ENCODE peak calls at places on chromosomes 7 and 10, in six cellular contexts. X, H, N, Y, M and F are unnamed samples.
A peak's percentile ranks its signal among the peaks of the same experiment; 100 is the strongest.

GRCh38 chr10:44962870-44963738 is 3.5 kb downstream of the RASSF4 start:
- DNase-seq in H (no peak), M (no peak), X (no peak), Y (no peak), N (no peak), F (no peak)

GRCh38 chr7:56811081-56811480 is 321.2 kb downstream of the ZNF479 start:
- DNase-seq in N (no peak), H (no peak), X (no peak), Y (no peak), M (no peak), F (no peak)

GRCh38 chr10:108591417-108591816 is 1331.9 kb downstream of the XPNPEP1 start:
- DNase-seq in Y (no peak), H (no peak), M (no peak), X (no peak), N (no peak), F (no peak)

GRCh38 chr7:1839701-1840100 is 169.6 kb downstream of the ELFN1 start:
- DNase-seq in H (no peak), N (no peak), Y (no peak), M (peak; percentile 46), X (no peak), F (no peak)

GRCh38 chr10:122342293-122343134 is 32.0 kb upstream of the PLEKHA1 start:
- DNase-seq in M (no peak), Y (peak; percentile 49), X (peak; percentile 83), N (no peak), H (peak; percentile 12), F (no peak)

GRCh38 chr10:91190388-91190870 is 30.0 kb upstream of the PCGF5 start:
- DNase-seq in N (no peak), Y (peak; percentile 54), X (no peak), H (peak; percentile 28), M (no peak), F (no peak)

GRCh38 chr10:92868557-92868956 is 20.2 kb downstream of the EXOC6 start:
- DNase-seq in X (no peak), M (no peak), H (no peak), N (no peak), Y (no peak), F (no peak)

GRCh38 chr7:3277604-3278572 is 23.2 kb upstream of the SDK1 start:
- DNase-seq in M (no peak), Y (no peak), N (no peak), H (no peak), X (no peak), F (no peak)

GRCh38 chr7:91089382-91089963 is 174.8 kb upstream of the FZD1 start:
- DNase-seq in X (peak; percentile 20), Y (no peak), H (no peak), M (no peak), N (peak; percentile 24), F (no peak)

GRCh38 chr7:70072220-70072619 is 473.9 kb downstream of the AUTS2 start:
- DNase-seq in M (no peak), N (no peak), X (no peak), H (no peak), Y (no peak), F (no peak)

GRCh38 chr7:153858335-153858734 is 193.9 kb upstream of the DPP6 start:
- DNase-seq in N (no peak), X (no peak), M (no peak), H (no peak), Y (no peak), F (no peak)

GRCh38 chr7:78968951-78969350 is 484.5 kb downstream of the MAGI2 start:
- DNase-seq in X (no peak), Y (no peak), M (no peak), H (no peak), N (no peak), F (no peak)

GRCh38 chr7:16264436-16265183 is 156.7 kb downstream of the CRPPA start:
- DNase-seq in M (no peak), H (peak; percentile 3), N (no peak), X (no peak), Y (no peak), F (no peak)

GRCh38 chr10:104350146-104350635 is 3.4 kb upstream of the CFAP58 start:
- DNase-seq in N (no peak), M (no peak), H (no peak), X (peak; percentile 80), Y (no peak), F (no peak)

DNA sequence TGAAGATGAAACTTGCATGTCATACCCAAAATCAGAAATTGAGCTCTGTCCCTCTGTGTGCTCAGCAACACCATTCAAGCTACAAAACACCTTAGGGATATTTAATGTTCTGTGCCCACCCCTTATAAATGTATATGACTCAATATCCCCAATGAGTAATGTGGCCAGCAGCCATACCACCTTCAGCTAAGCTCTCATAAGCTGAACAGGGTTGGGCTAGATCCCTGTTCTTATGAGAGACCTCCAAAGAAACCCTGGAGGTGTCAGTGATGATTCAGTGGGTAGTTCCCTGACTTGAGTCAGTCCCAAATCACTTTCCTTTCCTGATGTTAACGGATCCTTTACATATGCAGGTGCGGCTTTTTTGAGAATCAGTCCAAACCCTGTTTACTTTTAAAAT is 253.8 kb downstream of the CREB5 start:
- DNase-seq in X (peak; percentile 88), Y (no peak), M (no peak), N (no peak), H (no peak), F (no peak)
- TF ChIP-seq CTCF in X (no peak), Y (no peak), M (no peak), N (no peak), H (no peak), F (no peak)

GRCh38 chr7:157918326-157918725 is 581.5 kb downstream of the DNAJB6 start:
- DNase-seq in N (no peak), M (no peak), Y (no peak), H (no peak), X (no peak), F (no peak)
- TF ChIP-seq CTCF in N (no peak), M (no peak), Y (no peak), H (no peak), X (no peak), F (no peak)

GRCh38 chr10:15069230-15069629 is 19.3 kb downstream of the ACBD7 start:
- DNase-seq in M (no peak), N (no peak), X (no peak), Y (no peak), H (no peak), F (no peak)
- TF ChIP-seq CTCF in M (no peak), N (no peak), X (no peak), Y (no peak), H (no peak), F (no peak)

GRCh38 chr10:71433983-71434744 is 37.4 kb downstream of the CDH23 start:
- DNase-seq in H (no peak), N (no peak), Y (no peak), M (peak; percentile 60), X (no peak), F (peak; percentile 66)

GRCh38 chr10:71429929-71430328 is 33.2 kb downstream of the CDH23 start:
- DNase-seq in H (no peak), N (no peak), Y (no peak), X (no peak), M (no peak), F (peak; percentile 59)

GRCh38 chr10:71431216-71431944 is 34.7 kb downstream of the CDH23 start:
- DNase-seq in N (no peak), X (no peak), M (no peak), Y (no peak), H (no peak), F (peak; percentile 77)

GRCh38 chr10:71433116-71433982 is 36.6 kb downstream of the CDH23 start:
- DNase-seq in X (no peak), M (peak; percentile 54), N (no peak), Y (no peak), H (no peak), F (peak; percentile 69)

DNA sequence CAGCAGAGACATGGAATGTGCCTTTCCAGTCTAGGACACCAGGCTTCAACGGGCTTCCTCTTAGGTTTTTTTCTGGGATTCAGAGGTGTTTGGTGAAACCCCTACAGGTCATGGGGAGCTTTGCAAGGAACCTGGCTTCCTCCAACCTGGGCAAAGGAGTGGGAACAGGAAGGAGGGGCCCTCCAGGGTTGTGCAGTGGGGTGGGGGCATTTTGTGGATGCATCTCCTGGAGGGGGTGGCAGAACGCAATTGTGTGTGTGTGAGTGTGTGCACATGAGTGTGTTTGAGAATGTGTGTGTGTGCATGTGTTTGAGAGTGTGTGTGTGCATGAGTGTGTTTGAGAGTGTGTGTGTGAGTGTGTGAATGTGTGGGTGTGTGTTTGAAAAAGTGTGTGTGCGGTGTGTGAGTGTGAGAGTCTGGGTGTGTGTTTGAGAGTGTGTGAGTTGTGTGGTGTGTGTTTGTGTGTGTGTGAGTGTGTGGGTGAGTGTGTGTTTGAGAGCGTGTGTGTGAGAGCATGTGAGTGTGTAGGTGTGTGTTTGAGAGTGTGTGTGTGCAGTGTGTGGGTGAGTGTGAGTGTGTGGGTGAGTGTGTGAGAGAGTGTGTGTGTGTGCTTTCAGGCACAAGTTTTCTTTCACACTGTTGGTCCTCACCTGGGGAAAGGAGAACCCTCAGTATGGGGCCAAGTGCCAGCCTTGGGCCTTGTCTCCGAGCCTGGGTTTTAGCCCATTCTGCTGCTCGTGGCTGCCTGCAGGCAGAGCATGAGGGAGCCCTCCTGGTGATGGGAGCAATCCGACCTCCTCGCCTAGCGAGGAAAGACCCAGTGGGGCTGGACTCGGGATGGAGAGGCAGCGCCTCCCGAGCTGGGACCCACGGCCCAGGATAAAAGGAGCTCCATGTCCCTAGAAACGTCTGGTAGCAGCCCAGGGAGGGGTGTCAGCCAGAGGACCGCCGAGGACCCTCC is 35.5 kb downstream of the CDH23 start:
- DNase-seq in N (no peak), X (no peak), M (no peak), Y (no peak), H (no peak), F (peak; percentile 73)
- TF ChIP-seq CTCF in N (no peak), X (no peak), M (no peak), Y (no peak), H (no peak), F (no peak)

GRCh38 chr10:70466951-70467350 is 11.6 kb upstream of the PALD1 start:
- DNase-seq in H (no peak), M (no peak), X (no peak), N (no peak), Y (no peak), F (no peak)
- TF ChIP-seq CTCF in H (no peak), M (no peak), X (no peak), N (no peak), Y (no peak), F (no peak)

GRCh38 chr10:19812976-19813375 is 3.3 kb upstream of the PLXDC2 start:
- DNase-seq in X (no peak), M (no peak), Y (no peak), N (no peak), H (no peak), F (no peak)

GRCh38 chr10:19815036-19815435 is 1.2 kb upstream of the PLXDC2 start:
- DNase-seq in M (no peak), H (no peak), Y (no peak), X (no peak), N (no peak), F (no peak)

GRCh38 chr10:19815478-19816419 is 483 bp upstream of the PLXDC2 start:
- DNase-seq in H (no peak), N (no peak), Y (no peak), X (no peak), M (peak; percentile 93), F (peak; percentile 88)

GRCh38 chr10:19809481-19809880 is 6.8 kb upstream of the PLXDC2 start:
- DNase-seq in Y (no peak), X (no peak), H (no peak), N (no peak), M (no peak), F (no peak)

GRCh38 chr10:19811517-19811916 is 4.7 kb upstream of the PLXDC2 start:
- DNase-seq in Y (no peak), M (no peak), X (no peak), H (no peak), N (no peak), F (no peak)
- TF ChIP-seq CTCF in Y (no peak), M (peak; percentile 55), X (peak; percentile 62), H (peak; percentile 42), N (peak; percentile 19), F (peak; percentile 78)

GRCh38 chr7:100191775-100192174 is 14.1 kb downstream of the STAG3 start:
- DNase-seq in M (no peak), N (no peak), X (no peak), H (no peak), Y (no peak), F (no peak)
- TF ChIP-seq CTCF in M (no peak), N (no peak), X (no peak), H (no peak), Y (no peak), F (no peak)